ENCODE peak calls at places on chromosomes 3 and 15, in five cellular contexts. E is caudate nucleus; L is brain microvascular endothelial cell; F is A549; W is CD8-positive, alpha-beta memory T cell. T is an unnamed sample.

GRCh38 chr15:49235446-49236207 is 65.6 kb downstream of the GALK2 start:
- DNase-seq in E (peak), L (peak), F (peak), W (peak), T (no peak)

GRCh38 chr15:67100808-67101581 is 35.6 kb downstream of the SMAD3 start:
- DNase-seq in E (no peak), L (no peak), F (no peak), W (no peak), T (no peak)

GRCh38 chr3:140771030-140771677 is 93.3 kb downstream of the TRIM42 start:
- DNase-seq in E (no peak), L (no peak), F (no peak), W (no peak), T (no peak)

GRCh38 chr3:71258116-71258515 is 325.4 kb downstream of the FOXP1 start:
- DNase-seq in E (no peak), L (peak), F (peak), W (no peak), T (no peak)

GRCh38 chr15:64046347-64047153 is at the start of gene DAPK2:
- DNase-seq in E (peak), L (peak), F (peak), W (peak), T (peak)

GRCh38 chr3:133891662-133892389 is 3.9 kb downstream of the RAB6B start:
- DNase-seq in E (no peak), L (no peak), F (no peak), W (no peak), T (no peak)

GRCh38 chr3:24829011-24829581 is 334.4 kb upstream of the THRB start:
- DNase-seq in E (peak), L (no peak), F (peak), W (no peak), T (peak)

GRCh38 chr15:81170504-81170903 is 26.2 kb upstream of the IL16 start:
- DNase-seq in E (no peak), L (no peak), F (no peak), W (no peak), T (no peak)

GRCh38 chr3:78604328-78604727 is 1163.5 kb downstream of the ROBO1 start:
- DNase-seq in E (no peak), L (peak), F (no peak), W (no peak), T (no peak)

GRCh38 chr3:23923786-23924185 is 6.9 kb downstream of the RPL15 start:
- DNase-seq in E (no peak), L (peak), F (no peak), W (no peak), T (no peak)

GRCh38 chr3:23676093-23676492 is 129.7 kb upstream of the UBE2E1 start:
- DNase-seq in E (no peak), L (no peak), F (no peak), W (no peak), T (no peak)

GRCh38 chr3:155313303-155313702 is 19.8 kb upstream of the STRIT1 start:
- DNase-seq in E (no peak), L (no peak), F (no peak), W (no peak), T (no peak)

GRCh38 chr3:108124337-108125150 is 33.7 kb upstream of the CD47 start:
- DNase-seq in E (no peak), L (no peak), F (no peak), W (peak), T (no peak)

GRCh38 chr3:32238027-32238815 is at the start of gene CMTM8:
- DNase-seq in E (no peak), L (no peak), F (peak), W (peak), T (peak)

GRCh38 chr3:172808969-172809546 is 58.5 kb downstream of the ECT2 start:
- DNase-seq in E (no peak), L (peak), F (peak), W (no peak), T (no peak)

GRCh38 chr3:165883126-165883525 is 45.9 kb upstream of the BCHE start:
- DNase-seq in E (no peak), L (no peak), F (no peak), W (no peak), T (no peak)

GRCh38 chr15:62648954-62649353 is 393.6 kb upstream of the TPM1 start:
- DNase-seq in E (no peak), L (no peak), F (peak), W (no peak), T (no peak)

GRCh38 chr15:53611145-53611920 is 148.1 kb downstream of the WDR72 start:
- DNase-seq in E (no peak), L (peak), F (peak), W (no peak), T (no peak)

GRCh38 chr15:40094156-40094555 is 14.5 kb downstream of the BMF start:
- DNase-seq in E (no peak), L (no peak), F (no peak), W (no peak), T (peak)

GRCh38 chr3:38479431-38480092 is 16.6 kb upstream of the EXOG start:
- DNase-seq in E (peak), L (peak), F (peak), W (peak), T (no peak)

GRCh38 chr3:144754076-144754783 is 782.6 kb downstream of the DIPK2A start:
- DNase-seq in E (no peak), L (no peak), F (no peak), W (no peak), T (no peak)

GRCh38 chr3:186476541-186476940 is 67.6 kb downstream of the CRYGS start:
- DNase-seq in E (peak), L (no peak), F (no peak), W (no peak), T (no peak)

GRCh38 chr3:130850044-130850797 is 43.7 kb upstream of the ATP2C1 start:
- DNase-seq in E (no peak), L (peak), F (peak), W (peak), T (no peak)

GRCh38 chr3:193903257-193903807 is 232.6 kb upstream of the HES1 start:
- DNase-seq in E (no peak), L (no peak), F (no peak), W (no peak), T (no peak)

GRCh38 chr3:13023251-13024055 is 49.8 kb downstream of the IQSEC1 start:
- DNase-seq in E (no peak), L (no peak), F (peak), W (no peak), T (peak)

GRCh38 chr15:25892126-25892525 is 29.0 kb upstream of the ATP10A start:
- DNase-seq in E (no peak), L (no peak), F (no peak), W (no peak), T (no peak)

GRCh38 chr3:126082334-126083137 is 1.4 kb downstream of the SLC41A3 start:
- DNase-seq in E (no peak), L (no peak), F (no peak), W (no peak), T (no peak)

GRCh38 chr3:126083913-126084514 is at the start of gene SLC41A3:
- DNase-seq in E (peak), L (peak), F (peak), W (peak), T (peak)

GRCh38 chr3:126081618-126082333 is 2.1 kb downstream of the SLC41A3 start:
- DNase-seq in E (no peak), L (peak), F (peak), W (peak), T (no peak)

GRCh38 chr3:126083511-126083912 is 412 bp downstream of the SLC41A3 start:
- DNase-seq in E (peak), L (no peak), F (peak), W (peak), T (peak)

DNA sequence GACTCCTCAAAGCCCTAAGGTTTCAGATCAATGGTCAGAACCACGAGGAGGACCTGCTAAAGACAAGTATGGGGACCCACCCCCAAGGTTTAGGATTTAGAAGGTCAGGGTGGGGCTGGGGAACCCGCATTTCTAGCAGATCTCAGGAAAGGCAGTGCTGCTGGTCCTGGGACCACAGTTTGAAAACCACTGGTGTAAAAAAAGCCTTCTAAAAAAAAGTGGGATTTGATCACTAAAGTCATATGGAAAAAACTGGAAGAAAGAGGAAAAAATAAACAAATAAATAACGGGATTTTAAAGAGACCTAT is 832 bp downstream of the SLC41A3 start:
- DNase-seq in E (no peak), L (no peak), F (no peak), W (no peak), T (no peak)
- H3K27ac ChIP-seq in E (peak), L (no peak), F (peak), W (no peak), T (peak)

DNA sequence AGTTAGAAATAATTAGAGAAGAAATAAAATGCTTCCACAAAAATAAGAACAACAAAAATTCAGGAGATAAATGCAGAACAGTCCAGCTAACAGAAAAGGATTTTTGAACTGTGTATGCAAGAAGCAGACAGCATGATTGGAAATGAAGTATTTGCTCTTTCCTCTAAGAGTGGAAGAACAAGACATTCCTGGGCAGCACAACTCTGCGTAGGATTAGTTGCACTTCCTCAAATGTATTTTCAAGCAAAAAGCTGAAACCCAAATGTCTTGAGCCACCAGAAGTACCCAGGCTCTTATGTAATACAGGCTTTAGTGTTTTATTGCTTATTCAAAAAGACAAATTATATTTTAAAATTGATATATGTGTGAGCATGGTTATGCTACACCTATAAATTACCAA is 127.2 kb downstream of the ZBTB20 start:
- DNase-seq in E (no peak), L (no peak), F (no peak), W (no peak), T (no peak)
- H3K27ac ChIP-seq in E (no peak), L (no peak), F (no peak), W (no peak), T (no peak)

GRCh38 chr15:58224068-58224467 is 85.9 kb downstream of the AQP9 start:
- DNase-seq in E (peak), L (no peak), F (no peak), W (no peak), T (no peak)

GRCh38 chr15:58228708-58229107 is 90.5 kb downstream of the AQP9 start:
- DNase-seq in E (no peak), L (peak), F (peak), W (no peak), T (no peak)

GRCh38 chr15:58223432-58223831 is 85.3 kb downstream of the AQP9 start:
- DNase-seq in E (no peak), L (no peak), F (no peak), W (no peak), T (no peak)

GRCh38 chr15:58229297-58229768 is 91.2 kb downstream of the AQP9 start:
- DNase-seq in E (peak), L (no peak), F (no peak), W (no peak), T (no peak)

GRCh38 chr15:58227706-58228543 is 89.7 kb downstream of the AQP9 start:
- DNase-seq in E (peak), L (peak), F (peak), W (peak), T (peak)
- H3K27ac ChIP-seq in E (no peak), L (no peak), F (peak), W (no peak), T (no peak)

GRCh38 chr3:69791919-69792399 is 52.7 kb downstream of the MITF start:
- DNase-seq in E (no peak), L (peak), F (peak), W (no peak), T (no peak)
- H3K27ac ChIP-seq in E (peak), L (peak), F (no peak), W (peak), T (no peak)

DNA sequence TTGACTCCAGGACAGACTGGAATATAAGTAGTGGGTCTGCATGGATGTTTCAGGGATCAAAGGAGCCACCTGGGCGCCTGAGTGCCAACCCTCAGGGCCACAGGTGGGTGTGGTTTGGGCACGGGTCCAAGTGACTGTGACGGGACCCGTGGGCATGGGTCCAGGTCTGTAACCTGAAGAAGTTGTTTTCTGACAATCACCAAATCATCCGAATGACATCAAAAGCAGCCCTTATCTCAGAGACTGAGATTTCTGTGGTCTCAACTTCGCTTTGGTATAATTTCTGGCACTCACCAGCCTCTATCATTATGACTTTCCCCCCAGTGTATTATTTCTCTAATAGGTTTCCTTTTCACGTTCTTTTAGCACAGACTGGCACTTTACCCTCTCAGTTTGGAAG is 24.4 kb downstream of the RLBP1 start:
- DNase-seq in E (no peak), L (no peak), F (no peak), W (no peak), T (no peak)
- H3K27ac ChIP-seq in E (peak), L (no peak), F (no peak), W (no peak), T (peak)

GRCh38 chr3:18144571-18144970 is 280.6 kb downstream of the SATB1 start:
- DNase-seq in E (no peak), L (no peak), F (no peak), W (no peak), T (no peak)

GRCh38 chr3:18137958-18138357 is 287.2 kb downstream of the SATB1 start:
- DNase-seq in E (no peak), L (no peak), F (no peak), W (no peak), T (no peak)

DNA sequence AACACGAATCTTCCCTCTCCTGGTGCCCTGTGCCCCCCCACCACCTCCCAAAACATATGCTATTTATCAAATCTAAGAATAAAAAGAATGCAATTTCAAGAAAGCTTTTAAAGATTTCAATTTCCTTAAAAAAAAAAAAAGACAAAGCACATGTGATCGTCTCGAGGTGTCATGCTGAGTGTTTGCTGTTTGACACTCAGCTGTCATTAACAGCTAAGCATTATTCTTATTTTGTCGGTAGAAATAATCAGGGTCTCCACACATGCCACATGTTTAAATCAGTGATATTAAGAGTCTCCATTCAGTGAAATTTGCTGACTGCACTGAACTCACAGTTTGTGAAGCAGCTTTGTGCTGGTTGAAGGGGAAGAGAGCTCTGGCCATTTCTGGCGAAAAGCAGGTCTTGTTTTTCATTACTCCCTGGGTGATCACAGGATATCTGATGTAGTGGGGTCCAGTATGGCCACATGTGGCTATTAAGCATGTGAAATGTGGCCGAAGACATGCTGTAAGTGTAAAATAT is 281.8 kb downstream of the SATB1 start:
- DNase-seq in E (no peak), L (no peak), F (no peak), W (no peak), T (no peak)
- H3K27ac ChIP-seq in E (no peak), L (no peak), F (no peak), W (no peak), T (no peak)